ENCODE peak calls at places on chromosomes 11 and 22, in seven cellular contexts. C, S, N, Y, B, W and A are unnamed samples.

GRCh38 chr11:95459268-95460040 is 228.5 kb upstream of the SESN3 start:
- DNase-seq in W (peak), B (no peak), S (no peak), C (no peak), N (no peak), Y (no peak), A (no peak)

GRCh38 chr11:15884131-15884530 is 472.2 kb downstream of the SOX6 start:
- DNase-seq in W (no peak), B (no peak), C (no peak), S (no peak), N (no peak), Y (peak), A (no peak)

GRCh38 chr11:13669544-13670488 is 1.3 kb downstream of the FAR1 start:
- DNase-seq in N (peak), Y (no peak), C (no peak), B (no peak), S (no peak), W (no peak), A (no peak)

GRCh38 chr11:6481924-6482275 is 599 bp downstream of the TIMM10B start:
- DNase-seq in N (no peak), B (no peak), Y (no peak), W (no peak), C (no peak), S (no peak), A (no peak)

GRCh38 chr11:73266644-73267015 is 5.5 kb upstream of the P2RY6 start:
- DNase-seq in N (no peak), B (no peak), S (no peak), W (no peak), C (no peak), Y (no peak), A (no peak)

GRCh38 chr11:16280256-16280682 is 76.1 kb downstream of the SOX6 start:
- DNase-seq in W (peak), Y (peak), S (peak), C (no peak), B (no peak), N (no peak), A (no peak)

GRCh38 chr11:111541209-111542061 is 915 bp downstream of the LAYN start:
- DNase-seq in C (peak), W (peak), Y (peak), N (peak), B (peak), S (no peak), A (peak)

GRCh38 chr11:17395978-17396377 is 7.5 kb upstream of the KCNJ11 start:
- DNase-seq in W (no peak), N (no peak), B (no peak), Y (no peak), C (no peak), S (no peak), A (no peak)

GRCh38 chr11:120682866-120683265 is 171.3 kb downstream of the GRIK4 start:
- DNase-seq in S (no peak), W (peak), B (no peak), Y (no peak), C (no peak), N (no peak), A (no peak)

GRCh38 chr11:125162743-125163142 is 1.8 kb upstream of the PKNOX2 start:
- DNase-seq in Y (no peak), S (no peak), N (no peak), W (no peak), C (no peak), B (no peak), A (peak)

GRCh38 chr11:123564225-123564624 is 90.2 kb downstream of the SCN3B start:
- DNase-seq in W (no peak), B (no peak), C (no peak), Y (no peak), S (no peak), N (peak), A (no peak)

GRCh38 chr11:27357250-27357649 is 5.8 kb downstream of the CCDC34 start:
- DNase-seq in S (peak), C (no peak), Y (no peak), B (no peak), N (no peak), W (no peak), A (no peak)

GRCh38 chr11:68099474-68100405 is 21.4 kb downstream of the CHKA start:
- DNase-seq in W (peak), Y (peak), C (no peak), B (no peak), N (no peak), S (no peak), A (no peak)

GRCh38 chr22:49961601-49962011 is 1.0 kb downstream of the PIM3 start:
- DNase-seq in C (peak), N (no peak), W (no peak), B (no peak), S (no peak), Y (peak), A (no peak)

GRCh38 chr11:44006882-44007495 is 40.8 kb upstream of the ACCSL start:
- DNase-seq in N (no peak), C (no peak), S (no peak), Y (peak), W (no peak), B (no peak), A (no peak)

GRCh38 chr11:14422052-14422813 is 63.2 kb upstream of the RRAS2 start:
- DNase-seq in C (peak), B (peak), Y (peak), S (peak), N (no peak), W (peak), A (peak)

GRCh38 chr11:16356751-16357365 is 512 bp upstream of the SOX6 start:
- DNase-seq in N (no peak), Y (peak), W (no peak), S (no peak), B (no peak), C (no peak), A (no peak)

GRCh38 chr11:72084076-72084475 is 3.4 kb downstream of the LRRC51 start:
- DNase-seq in Y (no peak), N (no peak), B (no peak), S (no peak), C (no peak), W (no peak), A (no peak)

GRCh38 chr22:35638408-35638807 is 9.8 kb upstream of the APOL6 start:
- DNase-seq in W (peak), B (peak), S (no peak), N (no peak), Y (peak), C (no peak), A (no peak)

GRCh38 chr11:109017489-109017888 is 352.6 kb downstream of the DDX10 start:
- DNase-seq in C (no peak), S (no peak), N (no peak), W (no peak), Y (no peak), B (no peak), A (no peak)

GRCh38 chr22:26590525-26590858 is 560 bp upstream of the TPST2 start:
- DNase-seq in S (no peak), N (no peak), C (no peak), W (peak), B (no peak), Y (no peak), A (no peak)

GRCh38 chr11:23679981-23680380 is 816.9 kb upstream of the LUZP2 start:
- DNase-seq in B (no peak), W (no peak), C (no peak), Y (no peak), N (no peak), S (no peak), A (no peak)

GRCh38 chr11:96263361-96263763 is 79.6 kb downstream of the MAML2 start:
- DNase-seq in C (no peak), S (no peak), N (peak), B (no peak), W (peak), Y (no peak), A (no peak)

GRCh38 chr22:28029962-28030361 is 110.9 kb upstream of the PITPNB start:
- DNase-seq in B (no peak), S (no peak), W (no peak), C (peak), N (no peak), Y (no peak), A (no peak)

GRCh38 chr11:113833151-113833550 is 42.2 kb downstream of the USP28 start:
- DNase-seq in B (no peak), S (no peak), W (no peak), Y (no peak), N (no peak), C (no peak), A (no peak)

GRCh38 chr22:17072877-17073276 is 11.9 kb upstream of the IL17RA start:
- DNase-seq in S (no peak), B (no peak), N (no peak), W (no peak), C (no peak), Y (no peak), A (no peak)

GRCh38 chr11:68128682-68129327 is 7.6 kb upstream of the CHKA start:
- DNase-seq in S (no peak), W (peak), N (no peak), Y (peak), C (peak), B (no peak), A (no peak)